ENCODE peak calls at places on chromosome 5, in seven cellular contexts. Z is sigmoid colon, I is MM.1S, E is lower lobe of right lung, J is Peyer's patch, D is astrocyte, L is cardiac muscle cell. G is an unnamed sample. For H3K36me3 and H3K9me3, the result is how much of the 10 kb centered on the place peaks cover.

GRCh38 chr5:147290261-147290660 is 55.4 kb downstream of the STK32A start:
- DNase-seq in I (no peak), L (no peak), Z (no peak), D (no peak), J (no peak), E (peak), G (no peak)

GRCh38 chr5:157463081-157463480 is 3.1 kb downstream of the NIPAL4 start:
- DNase-seq in Z (no peak), D (peak), L (no peak), E (no peak), I (no peak), J (no peak), G (no peak)

GRCh38 chr5:67004730-67005350 is 191.8 kb downstream of the CD180 start:
- DNase-seq in D (no peak), Z (no peak), I (no peak), L (peak), E (no peak), J (no peak), G (no peak)

GRCh38 chr5:74179183-74179582 is 461.3 kb downstream of the ENC1 start:
- DNase-seq in D (peak), I (no peak), L (no peak), J (no peak), E (no peak), Z (no peak), G (no peak)

GRCh38 chr5:73748510-73749410 is 122.8 kb downstream of the ARHGEF28 start:
- DNase-seq in Z (no peak), I (no peak), E (peak), J (no peak), L (no peak), D (peak), G (no peak)

GRCh38 chr5:9589049-9589835 is 40.9 kb downstream of the TAS2R1 start:
- DNase-seq in D (no peak), E (no peak), I (no peak), L (no peak), Z (no peak), J (no peak), G (no peak)

GRCh38 chr5:103293719-103294118 is 35.2 kb downstream of the MACIR start:
- DNase-seq in D (no peak), Z (no peak), E (no peak), I (no peak), J (no peak), L (no peak), G (no peak)

GRCh38 chr5:38509185-38509584 is 47.3 kb downstream of the LIFR start:
- DNase-seq in L (no peak), J (no peak), Z (no peak), D (peak), E (no peak), I (no peak), G (no peak)

GRCh38 chr5:140113180-140113698 is 670 bp upstream of the PURA start:
- DNase-seq in J (peak), Z (peak), E (peak), L (no peak), D (no peak), I (no peak), G (peak)

GRCh38 chr5:84825616-84826015 is 440.9 kb upstream of the EDIL3 start:
- DNase-seq in L (no peak), J (no peak), D (peak), I (no peak), Z (no peak), E (no peak), G (no peak)

DNA sequence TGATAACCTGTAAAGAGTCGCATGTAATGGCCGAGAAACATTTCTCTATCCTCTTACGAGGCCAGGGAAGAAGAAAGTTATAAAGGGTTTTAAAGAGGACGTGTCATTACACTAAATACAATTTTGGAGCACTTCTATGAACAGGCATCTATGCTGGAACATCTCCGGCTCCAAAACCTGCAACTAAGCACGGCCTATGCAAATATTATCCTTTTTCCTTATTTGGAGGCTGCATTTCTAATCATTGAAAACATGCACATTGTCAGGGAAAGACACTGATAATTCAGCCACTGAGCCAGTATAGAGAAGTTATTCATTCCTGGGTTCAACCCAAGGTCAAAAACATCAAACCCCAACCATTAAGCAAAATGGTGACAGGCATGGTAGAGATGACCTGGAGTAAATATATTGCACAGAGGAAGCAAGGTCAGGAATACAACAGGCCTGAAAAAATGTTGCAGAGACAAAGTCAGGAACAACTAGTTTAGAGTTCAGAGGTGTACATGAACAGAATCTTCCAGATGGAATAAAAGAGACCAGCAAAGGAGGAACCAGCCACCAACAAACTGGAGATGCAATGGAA is 674.1 kb downstream of the NR2F1-AS1 start:
- DNase-seq in Z (no peak), D (no peak), L (no peak), I (no peak), J (no peak), E (no peak), G (no peak)
- H3K27ac ChIP-seq in Z (no peak), D (no peak), L (no peak), I (peak), J (no peak), E (no peak), G (no peak)

GRCh38 chr5:161189452-161189851 is 337.4 kb upstream of the ATP10B start:
- DNase-seq in I (no peak), L (no peak), E (no peak), Z (no peak), D (no peak), J (no peak), G (no peak)
- H3K36me3 ChIP-seq in I (under half), L (under half), E (under half), Z (under half), D (under half), J (under half), G (under half)

GRCh38 chr5:25160851-25161348 is 516.1 kb upstream of the CDH10 start:
- DNase-seq in Z (no peak), D (no peak), L (no peak), I (no peak), E (no peak), J (no peak), G (no peak)
- H3K9me3 ChIP-seq in Z (under half), D (under half), L (under half), I (under half), E (under half), J (under half), G (under half)

GRCh38 chr5:34625246-34625645 is 30.9 kb upstream of the RAI14 start:
- DNase-seq in L (no peak), Z (no peak), E (no peak), I (no peak), J (no peak), D (peak), G (no peak)

GRCh38 chr5:34627794-34628193 is 28.3 kb upstream of the RAI14 start:
- DNase-seq in Z (no peak), J (no peak), E (no peak), D (peak), I (no peak), L (no peak), G (no peak)

GRCh38 chr5:34624711-34625110 is 31.4 kb upstream of the RAI14 start:
- DNase-seq in E (no peak), D (no peak), I (no peak), J (no peak), L (no peak), Z (no peak), G (no peak)

GRCh38 chr5:34626751-34627150 is 29.4 kb upstream of the RAI14 start:
- DNase-seq in E (no peak), J (no peak), Z (no peak), I (no peak), L (no peak), D (no peak), G (no peak)

GRCh38 chr5:34626036-34626435 is 30.1 kb upstream of the RAI14 start:
- DNase-seq in E (no peak), L (no peak), D (peak), I (no peak), J (no peak), Z (no peak), G (no peak)
- H3K27ac ChIP-seq in E (no peak), L (no peak), D (peak), I (no peak), J (no peak), Z (no peak), G (no peak)

GRCh38 chr5:14420136-14420808 is 161.3 kb upstream of the OTULINL start:
- DNase-seq in L (no peak), D (peak), Z (no peak), J (no peak), I (no peak), E (no peak), G (no peak)
- H3K36me3 ChIP-seq in L (under half), D (half or more), Z (under half), J (half or more), I (under half), E (half or more), G (under half)

G was measured in CD4-positive, alpha-beta memory T cell.